ENCODE peak calls at places on chromosomes 2 and 18, in four cellular contexts. H, F, L and B are unnamed samples.

GRCh38 chr2:224837558-224837957 is 121.4 kb upstream of the CCDC195 start:
- DNase-seq in H (no peak), F (no peak), L (no peak), B (no peak)

GRCh38 chr2:65435625-65436168 is 3.3 kb upstream of the SPRED2 start:
- DNase-seq in H (peak), F (peak), L (peak), B (peak)

GRCh38 chr2:30981101-30981500 is 157.1 kb downstream of the GALNT14 start:
- DNase-seq in H (no peak), F (no peak), L (no peak), B (no peak)

GRCh38 chr18:77131652-77132368 is 773 bp downstream of the MBP start:
- DNase-seq in H (peak), F (no peak), L (no peak), B (peak)

GRCh38 chr2:8202139-8202538 is 479.7 kb upstream of the ID2 start:
- DNase-seq in H (no peak), F (no peak), L (no peak), B (no peak)

GRCh38 chr2:86249176-86249842 is 50.1 kb downstream of the MRPL35 start:
- DNase-seq in H (peak), F (no peak), L (no peak), B (no peak)

GRCh38 chr2:98455494-98455976 is 10.9 kb downstream of the INPP4A start:
- DNase-seq in H (no peak), F (peak), L (no peak), B (no peak)

GRCh38 chr2:238475571-238475970 is 48.8 kb downstream of the ASB1 start:
- DNase-seq in H (no peak), F (no peak), L (no peak), B (no peak)

GRCh38 chr2:85623991-85624390 is 8.0 kb downstream of the USP39 start:
- DNase-seq in H (no peak), F (no peak), L (no peak), B (no peak)

GRCh38 chr2:187949859-187950258 is 341.8 kb upstream of the GULP1 start:
- DNase-seq in H (no peak), F (no peak), L (no peak), B (no peak)

GRCh38 chr2:111883661-111884591 is at the start of gene ANAPC1:
- DNase-seq in H (peak), F (peak), L (peak), B (peak)

GRCh38 chr2:217851191-217852020 is 151.4 kb downstream of the TNS1 start:
- DNase-seq in H (peak), F (no peak), L (no peak), B (no peak)

GRCh38 chr2:225276207-225276606 is 123.3 kb upstream of the NYAP2 start:
- DNase-seq in H (no peak), F (no peak), L (no peak), B (no peak)

GRCh38 chr2:156340818-156341481 is 8.4 kb upstream of the NR4A2 start:
- DNase-seq in H (no peak), F (no peak), L (peak), B (no peak)

GRCh38 chr2:142980246-142981068 is 103.0 kb downstream of the KYNU start:
- DNase-seq in H (no peak), F (no peak), L (no peak), B (no peak)
- TF ChIP-seq TEAD4 in H (no peak), F (no peak), L (no peak), B (no peak)

GRCh38 chr18:14085770-14086458 is 46.3 kb downstream of the ZNF519 start:
- DNase-seq in H (no peak), F (no peak), L (no peak), B (no peak)

GRCh38 chr18:14089176-14089575 is 43.1 kb downstream of the ZNF519 start:
- DNase-seq in H (no peak), F (no peak), L (no peak), B (no peak)

GRCh38 chr18:14089781-14090180 is 42.5 kb downstream of the ZNF519 start:
- DNase-seq in H (no peak), F (no peak), L (no peak), B (no peak)

GRCh38 chr18:14086459-14087231 is 45.6 kb downstream of the ZNF519 start:
- DNase-seq in H (peak), F (peak), L (peak), B (peak)
- TF ChIP-seq TEAD4 in H (no peak), F (no peak), L (no peak), B (no peak)

GRCh38 chr2:227774011-227774624 is 28.4 kb downstream of the SCYGR8 start:
- DNase-seq in H (peak), F (peak), L (peak), B (peak)
- TF ChIP-seq TEAD4 in H (no peak), F (no peak), L (no peak), B (no peak)

GRCh38 chr18:47254341-47254939 is 3.0 kb upstream of the SKOR2 start:
- DNase-seq in H (no peak), F (peak), L (peak), B (peak)
- TF ChIP-seq TEAD4 in H (no peak), F (no peak), L (no peak), B (no peak)

DNA sequence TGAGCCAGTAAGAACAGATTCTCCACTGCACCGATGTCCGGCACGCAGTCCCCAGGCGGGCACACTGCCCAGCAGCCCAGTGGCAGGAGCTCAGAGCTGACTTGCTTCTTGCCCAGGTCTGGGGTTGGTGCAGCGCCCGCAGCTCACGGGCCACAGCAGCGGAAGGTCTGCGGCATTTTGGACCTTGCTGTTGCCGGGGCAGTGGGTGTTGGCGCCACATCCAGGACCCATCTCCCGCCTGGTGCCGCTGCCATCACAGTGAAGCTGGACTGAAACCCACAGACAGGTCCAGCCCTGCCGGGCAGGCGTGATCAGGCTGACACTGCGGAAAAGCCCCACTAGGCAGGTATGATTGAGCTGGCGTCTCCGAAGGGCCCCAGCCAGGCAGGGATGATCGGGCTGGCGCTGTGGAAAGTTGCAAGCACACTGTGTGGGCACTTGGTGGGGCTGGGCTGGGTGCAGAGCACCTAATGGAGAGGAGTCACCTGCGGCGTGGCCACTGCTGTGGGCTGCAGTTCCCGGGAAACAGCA is 75.5 kb downstream of the SLC66A2 start:
- DNase-seq in H (no peak), F (no peak), L (no peak), B (no peak)
- TF ChIP-seq TEAD4 in H (no peak), F (no peak), L (no peak), B (no peak)

DNA sequence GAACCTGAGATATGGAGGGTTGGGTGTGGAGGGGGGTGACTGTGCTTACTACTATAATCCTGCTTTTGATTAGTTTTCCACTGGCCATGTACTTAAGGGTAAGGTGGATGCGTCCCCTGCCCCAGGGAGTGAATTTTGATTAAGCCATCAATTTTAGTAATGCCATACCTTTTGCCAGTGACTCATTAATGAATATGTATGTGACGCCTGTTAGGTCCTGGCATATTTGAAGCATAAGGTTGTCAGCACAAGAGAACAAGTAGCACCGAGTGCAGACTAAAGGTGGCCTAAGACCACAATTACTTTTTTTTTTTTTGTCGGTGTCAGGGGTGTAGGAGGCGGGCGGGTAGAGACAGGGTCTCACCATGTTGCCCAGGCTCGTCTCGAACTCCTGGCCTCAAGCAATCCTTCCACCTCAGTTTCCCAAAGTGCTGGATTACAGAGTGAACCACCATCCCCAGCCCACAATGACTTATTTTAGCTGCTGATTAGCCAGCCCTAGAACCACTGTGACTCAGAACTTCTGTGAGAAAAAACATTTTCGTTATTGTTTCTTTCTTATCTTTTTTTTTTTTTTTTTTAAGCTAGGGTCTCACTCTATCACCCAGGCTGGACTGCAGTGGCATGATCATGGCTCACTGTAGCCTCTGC is 7.0 kb downstream of the TANC1 start:
- DNase-seq in H (no peak), F (no peak), L (no peak), B (no peak)
- TF ChIP-seq TEAD4 in H (no peak), F (no peak), L (no peak), B (no peak)